ENCODE peak calls at places on chromosome 3, in seven cellular contexts. J is kidney, I is HCT116, G is tibial artery, K is astrocyte, P is AG10803, F is A549. A is an unnamed sample.

GRCh38 chr3:4065080-4065479 is 238.1 kb upstream of the SETMAR start:
- DNase-seq in G (no peak), J (no peak), I (no peak), K (no peak), P (no peak), F (no peak), A (no peak)

GRCh38 chr3:187970106-187970505 is 183.9 kb upstream of the LPP start:
- DNase-seq in J (no peak), G (no peak), K (no peak), I (no peak), P (no peak), F (no peak), A (no peak)

GRCh38 chr3:187247398-187247797 is 44.1 kb downstream of the MASP1 start:
- DNase-seq in F (no peak), P (no peak), J (no peak), G (no peak), K (no peak), I (no peak), A (no peak)

GRCh38 chr3:194204036-194204792 is 68.3 kb downstream of the HES1 start:
- DNase-seq in J (peak), K (no peak), P (no peak), I (no peak), G (no peak), F (no peak), A (no peak)

GRCh38 chr3:28115316-28115715 is 126.1 kb upstream of the CMC1 start:
- DNase-seq in I (no peak), G (no peak), K (no peak), P (no peak), F (no peak), J (no peak), A (no peak)

GRCh38 chr3:122186372-122186771 is 2.9 kb downstream of the CASR start:
- DNase-seq in F (no peak), P (no peak), I (no peak), G (no peak), J (no peak), K (no peak), A (no peak)

GRCh38 chr3:124952456-124952855 is 17.9 kb upstream of the MUC13 start:
- DNase-seq in I (no peak), J (no peak), F (no peak), K (no peak), G (no peak), P (no peak), A (no peak)

GRCh38 chr3:94249491-94250079 is 186.7 kb downstream of the NSUN3 start:
- DNase-seq in K (peak), J (peak), P (peak), G (peak), F (peak), I (peak), A (peak)

GRCh38 chr3:52769786-52770445 is 824 bp downstream of the NEK4 start:
- DNase-seq in F (no peak), P (no peak), I (no peak), K (no peak), J (no peak), G (no peak), A (peak)

GRCh38 chr3:11195721-11196332 is 41.5 kb downstream of the HRH1 start:
- DNase-seq in F (no peak), J (no peak), P (peak), K (peak), G (no peak), I (no peak), A (no peak)

GRCh38 chr3:5186854-5187151 is 704 bp upstream of the EDEM1 start:
- DNase-seq in K (peak), I (no peak), P (peak), G (no peak), J (no peak), F (no peak), A (peak)

GRCh38 chr3:45462522-45463262 is 74.3 kb downstream of the LARS2 start:
- DNase-seq in G (no peak), K (peak), I (no peak), F (no peak), P (no peak), J (no peak), A (peak)

GRCh38 chr3:55963611-55964010 is 476.5 kb upstream of the WNT5A start:
- DNase-seq in P (no peak), F (no peak), G (no peak), I (no peak), K (no peak), J (no peak), A (no peak)

GRCh38 chr3:156762631-156763185 is 63.4 kb upstream of the LEKR1 start:
- DNase-seq in G (no peak), P (peak), J (no peak), F (no peak), K (peak), I (no peak), A (peak)

GRCh38 chr3:39148116-39149058 is 5.0 kb downstream of the CSRNP1 start:
- DNase-seq in F (no peak), K (peak), J (no peak), I (no peak), G (no peak), P (peak), A (no peak)

GRCh38 chr3:124429129-124429815 is 301.0 kb upstream of the UMPS start:
- DNase-seq in J (no peak), G (no peak), P (peak), I (peak), K (peak), F (peak), A (peak)

GRCh38 chr3:48222616-48223513 is at the start of gene CAMP:
- DNase-seq in P (peak), G (peak), I (no peak), F (peak), J (peak), K (peak), A (peak)

GRCh38 chr3:45489730-45490309 is 101.4 kb downstream of the LARS2 start:
- DNase-seq in F (no peak), I (no peak), K (peak), P (no peak), J (no peak), G (no peak), A (no peak)

GRCh38 chr3:12824299-12824698 is 17.1 kb downstream of the RPL32 start:
- DNase-seq in G (no peak), K (no peak), I (no peak), F (no peak), J (no peak), P (no peak), A (no peak)
- H3K4me3 ChIP-seq in G (no peak), K (no peak), I (no peak), F (no peak), J (no peak), P (no peak), A (no peak)

DNA sequence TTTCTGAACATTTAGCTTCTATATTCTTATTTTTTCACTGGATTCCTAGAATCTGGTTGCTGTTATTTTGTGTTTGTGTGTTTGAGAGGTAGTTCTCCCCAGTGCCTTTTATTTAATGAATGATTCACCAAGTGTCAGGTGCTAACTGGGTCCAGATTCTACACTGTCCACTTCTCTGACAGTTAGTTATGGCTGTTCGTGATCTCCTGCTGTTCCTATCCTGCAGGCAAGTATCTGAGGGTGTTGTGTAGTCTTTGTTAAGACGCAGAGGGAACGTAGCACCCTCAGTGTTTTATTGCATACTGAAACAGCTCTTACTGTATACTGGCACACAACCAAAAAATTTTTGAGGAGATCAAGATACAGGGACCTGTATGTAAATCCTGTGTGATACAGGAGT is 1271.3 kb downstream of the ROBO1 start:
- DNase-seq in K (no peak), I (no peak), P (no peak), J (no peak), G (no peak), F (no peak), A (no peak)
- TF ChIP-seq CTCF in K (no peak), I (no peak), P (no peak), J (no peak), G (no peak), F (no peak), A (no peak)

GRCh38 chr3:129555176-129555575 is 12.2 kb downstream of the H1-8 start:
- DNase-seq in I (no peak), F (no peak), K (no peak), G (no peak), J (no peak), P (no peak), A (no peak)
- H3K4me3 ChIP-seq in I (no peak), F (no peak), K (no peak), G (no peak), J (no peak), P (no peak), A (no peak)

DNA sequence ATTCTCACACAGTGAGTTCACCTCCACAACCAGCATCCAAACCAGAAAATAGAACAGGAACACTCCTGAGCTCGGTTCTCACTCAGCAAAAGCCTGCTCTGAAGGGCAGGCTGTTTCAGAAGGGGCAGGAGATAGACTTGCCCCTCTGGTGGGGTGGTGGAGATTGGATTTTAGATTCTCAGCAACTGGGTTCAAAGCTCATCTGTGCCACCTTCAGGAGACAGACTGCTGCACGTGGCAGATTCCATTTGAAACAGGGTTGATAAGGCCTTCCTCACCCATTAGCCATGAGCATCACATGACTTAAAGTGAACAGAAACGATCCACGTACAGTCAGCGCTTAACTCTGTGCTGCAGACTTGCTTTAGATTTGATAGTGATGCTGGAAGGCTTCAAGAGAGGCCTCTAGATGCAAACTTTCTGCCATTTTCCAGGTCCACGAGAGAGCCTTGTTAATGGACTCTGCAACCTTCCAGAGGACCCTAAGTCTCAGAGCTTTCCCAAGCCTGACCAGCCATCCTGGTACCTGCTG is 35.0 kb upstream of the MGLL start:
- DNase-seq in G (no peak), I (no peak), F (peak), P (peak), K (no peak), J (no peak), A (peak)
- TF ChIP-seq CTCF in G (peak), I (peak), F (no peak), P (peak), K (peak), J (no peak), A (peak)

DNA sequence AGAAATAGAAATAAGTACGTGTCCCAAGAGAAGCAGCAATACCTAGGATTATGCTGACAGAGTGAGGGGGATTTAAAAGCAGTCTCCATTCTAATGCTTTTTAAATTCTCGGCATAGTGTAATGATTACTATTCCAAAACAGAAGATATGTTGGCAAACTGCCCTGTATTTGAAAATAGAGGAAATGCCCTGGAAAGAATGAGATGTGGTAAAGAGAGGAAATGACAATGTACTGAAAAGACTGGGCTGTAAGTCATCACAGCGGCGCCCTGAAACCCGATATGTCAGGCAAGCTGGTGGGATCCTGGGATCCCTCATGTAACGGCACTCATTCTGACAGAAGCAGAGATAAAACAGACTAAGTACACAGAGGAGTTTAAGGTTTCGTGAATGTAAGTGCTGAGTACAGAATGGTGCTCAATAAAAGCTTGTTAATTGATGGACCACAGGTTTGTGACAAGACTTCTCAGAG is 91.2 kb downstream of the NFKBIZ start:
- DNase-seq in G (peak), I (no peak), K (peak), P (peak), F (peak), J (no peak), A (peak)
- H3K4me3 ChIP-seq in G (no peak), I (no peak), K (no peak), P (no peak), F (no peak), J (no peak), A (no peak)

DNA sequence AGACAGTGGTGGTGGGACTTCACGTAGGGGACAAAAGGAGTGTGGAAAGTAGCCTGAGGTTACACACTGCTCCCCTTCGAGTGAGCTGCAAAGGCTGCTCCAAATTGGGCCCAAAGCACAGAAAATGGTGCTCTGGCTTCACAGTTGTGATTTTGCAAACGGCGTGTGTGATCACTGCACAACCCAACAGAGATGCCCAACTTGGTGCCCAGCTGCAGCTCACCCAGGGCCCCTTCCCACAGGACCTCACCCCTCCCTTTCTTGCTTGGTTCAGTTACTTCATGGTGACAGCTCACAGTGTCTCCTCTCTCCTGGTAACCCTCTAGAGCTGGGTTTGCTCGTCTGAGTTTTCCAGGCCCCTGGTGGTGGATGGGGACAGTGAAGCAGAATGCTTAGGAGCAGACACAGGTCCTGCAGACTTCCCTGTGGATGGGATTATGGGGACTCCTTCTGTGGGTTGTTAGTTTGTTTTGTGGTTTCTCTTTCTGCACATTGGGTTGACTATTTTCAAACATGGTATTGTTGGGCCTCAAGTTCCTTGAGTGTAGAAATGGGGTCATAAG is 98.3 kb downstream of the TOP2B start:
- DNase-seq in K (no peak), F (peak), J (no peak), I (no peak), P (no peak), G (no peak), A (no peak)
- TF ChIP-seq CTCF in K (no peak), F (no peak), J (no peak), I (no peak), P (no peak), G (no peak), A (no peak)

GRCh38 chr3:2098398-2099027 is at the start of gene CNTN4:
- DNase-seq in G (peak), I (no peak), J (peak), K (no peak), P (no peak), F (peak), A (no peak)
- H3K4me3 ChIP-seq in G (peak), I (no peak), J (peak), K (peak), P (no peak), F (peak), A (no peak)

DNA sequence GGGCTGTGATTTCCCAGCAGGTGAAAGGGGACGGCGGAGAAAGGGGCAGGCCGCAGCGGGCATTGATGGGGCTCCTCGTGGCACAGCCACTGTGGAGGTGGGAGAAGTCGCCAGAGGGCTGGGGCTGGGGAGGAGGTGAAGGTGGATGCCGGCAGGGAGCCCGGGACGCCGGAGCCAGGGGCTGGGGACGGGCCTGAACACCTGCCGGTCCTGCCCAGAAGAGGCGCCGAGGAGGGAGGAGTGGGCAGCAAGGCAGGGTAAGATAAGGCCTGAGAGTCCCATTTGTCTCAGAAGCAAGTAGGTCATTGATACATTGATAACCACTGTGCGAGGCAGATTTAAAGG is 571 bp upstream of the RARRES1 start:
- DNase-seq in I (no peak), J (no peak), P (no peak), K (no peak), G (no peak), F (no peak), A (no peak)
- TF ChIP-seq CTCF in I (no peak), J (no peak), P (no peak), K (no peak), G (no peak), F (no peak), A (no peak)

GRCh38 chr3:15211934-15212333 is 5.9 kb downstream of the CAPN7 start:
- DNase-seq in F (no peak), K (no peak), I (no peak), G (no peak), P (no peak), J (no peak), A (no peak)

GRCh38 chr3:15206662-15207576 is 873 bp downstream of the CAPN7 start:
- DNase-seq in I (no peak), K (peak), P (peak), G (peak), F (peak), J (no peak), A (peak)

GRCh38 chr3:15205482-15205933 is 538 bp upstream of the CAPN7 start:
- DNase-seq in G (no peak), I (no peak), J (no peak), K (no peak), F (no peak), P (no peak), A (no peak)

GRCh38 chr3:15205934-15206661 is at the start of gene CAPN7:
- DNase-seq in P (peak), G (peak), I (peak), K (peak), F (peak), J (peak), A (peak)

DNA sequence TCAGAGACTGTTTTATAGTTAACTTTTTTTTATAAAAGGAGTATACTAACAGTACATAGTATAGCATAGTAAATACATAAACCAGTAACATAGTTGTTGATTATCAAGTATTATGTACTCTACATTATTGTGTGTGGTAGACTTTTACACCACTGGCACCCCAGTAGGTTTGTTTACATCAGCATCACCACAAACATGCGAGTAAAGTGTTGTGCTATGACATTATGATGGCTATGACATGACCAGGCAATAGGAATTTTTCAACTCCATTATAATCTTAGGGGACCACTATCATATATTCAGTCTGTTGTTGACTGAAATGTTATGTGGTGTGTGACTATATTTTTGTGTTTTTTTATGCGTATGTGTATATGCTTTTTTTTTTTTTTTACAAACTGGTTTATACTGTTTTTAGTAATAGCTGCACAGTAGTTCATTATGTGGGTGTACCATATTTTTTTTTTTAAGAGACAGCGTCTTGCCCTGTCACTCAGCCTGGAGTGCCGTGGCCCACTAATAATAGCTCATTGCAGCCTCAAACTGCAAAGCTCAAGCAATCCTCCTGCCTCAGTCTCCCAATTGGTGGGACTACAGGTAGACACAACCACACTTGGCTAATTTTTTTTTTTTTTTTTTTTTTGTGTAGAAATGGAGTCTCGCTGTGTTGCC is 1.9 kb downstream of the CAPN7 start:
- DNase-seq in I (no peak), J (no peak), P (peak), G (no peak), F (no peak), K (no peak), A (no peak)
- H3K4me3 ChIP-seq in I (peak), J (peak), P (peak), G (peak), F (peak), K (peak), A (peak)

GRCh38 chr3:37909067-37909911 is 47.6 kb downstream of the CTDSPL start:
- DNase-seq in F (no peak), J (no peak), K (no peak), P (peak), I (no peak), G (no peak), A (no peak)

GRCh38 chr3:37910666-37911400 is 49.2 kb downstream of the CTDSPL start:
- DNase-seq in K (no peak), G (no peak), F (no peak), P (no peak), J (no peak), I (no peak), A (no peak)

GRCh38 chr3:37913531-37913930 is 51.9 kb downstream of the CTDSPL start:
- DNase-seq in J (no peak), F (no peak), P (no peak), I (no peak), K (no peak), G (no peak), A (no peak)

GRCh38 chr3:37907906-37908305 is 46.2 kb downstream of the CTDSPL start:
- DNase-seq in K (peak), I (no peak), P (no peak), G (no peak), F (no peak), J (no peak), A (no peak)

DNA sequence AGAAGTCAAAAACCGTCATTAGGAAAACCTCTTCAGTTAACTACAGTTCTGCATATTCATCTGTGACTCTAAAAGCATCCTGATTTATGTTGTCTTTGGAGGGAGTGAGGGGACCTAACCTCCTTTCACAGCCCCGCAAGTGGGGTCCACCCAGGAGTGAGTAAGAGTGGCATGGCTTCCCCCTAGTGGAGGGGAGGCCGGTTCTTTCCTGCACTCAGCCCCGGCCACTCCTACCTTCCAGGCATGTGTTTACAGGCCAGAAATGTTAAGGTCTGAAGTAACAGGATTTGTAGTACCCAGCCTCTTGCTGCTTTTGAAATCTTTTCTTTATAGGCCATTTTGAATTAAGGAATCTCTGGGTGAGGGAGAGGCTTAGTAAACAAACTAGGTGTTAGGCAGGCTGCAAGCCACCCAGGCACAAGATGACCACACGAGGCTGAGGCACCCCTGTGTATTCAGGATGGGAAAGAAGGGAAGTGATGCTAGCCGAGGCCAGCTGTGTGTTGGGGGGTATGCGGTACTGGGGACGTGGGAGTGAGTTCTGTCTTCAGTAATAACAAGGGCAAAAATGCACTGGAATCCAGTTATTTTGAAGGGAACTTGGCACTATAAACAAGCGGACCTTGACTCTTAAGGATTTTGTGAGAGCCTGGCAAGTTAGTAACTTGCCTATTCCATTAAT is 50.5 kb downstream of the CTDSPL start:
- DNase-seq in K (no peak), J (no peak), I (no peak), F (no peak), G (no peak), P (no peak), A (no peak)
- TF ChIP-seq CTCF in K (no peak), J (no peak), I (no peak), F (no peak), G (no peak), P (no peak), A (no peak)

A was measured in foreskin fibroblast.